ENCODE peak calls at places on chromosomes 3 and 15, in eight cellular contexts. O, R, W, S, E, I, M and L are unnamed samples.
A peak's percentile ranks its signal among the peaks of the same experiment; 100 is the strongest.

GRCh38 chr3:63613561-63613960 is 38.9 kb upstream of the SNTN start:
- DNase-seq in O (no peak), R (no peak), W (no peak), S (no peak), E (no peak), I (no peak), M (no peak), L (no peak)

GRCh38 chr3:9404680-9405079 is 7.3 kb downstream of the SETD5 start:
- DNase-seq in O (no peak), R (no peak), W (no peak), S (no peak), E (peak; percentile 11), I (no peak), M (no peak), L (peak; percentile 18)

GRCh38 chr3:160754371-160754854 is 1.6 kb upstream of the PPM1L start:
- DNase-seq in O (peak; percentile 71), R (no peak), W (peak; percentile 32), S (no peak), E (peak; percentile 41), I (peak; percentile 61), M (peak; percentile 15), L (no peak)

GRCh38 chr3:45170071-45170470 is 23.9 kb upstream of the CDCP1 start:
- DNase-seq in O (peak; percentile 91), R (no peak), W (no peak), S (no peak), E (no peak), I (no peak), M (peak; percentile 30), L (no peak)

GRCh38 chr15:34620814-34621213 is 37.4 kb upstream of the GOLGA8B start:
- DNase-seq in O (no peak), R (no peak), W (no peak), S (no peak), E (no peak), I (no peak), M (peak; percentile 67), L (no peak)

GRCh38 chr3:189103208-189103607 is 68.6 kb upstream of the TPRG1 start:
- DNase-seq in O (no peak), R (no peak), W (no peak), S (no peak), E (no peak), I (no peak), M (no peak), L (no peak)

GRCh38 chr15:33655488-33655887 is 312.8 kb upstream of the CHRM5 start:
- DNase-seq in O (no peak), R (no peak), W (no peak), S (no peak), E (no peak), I (no peak), M (no peak), L (no peak)

GRCh38 chr15:22902578-22902977 is 64.1 kb downstream of the NIPA2 start:
- DNase-seq in O (no peak), R (no peak), W (no peak), S (no peak), E (no peak), I (no peak), M (no peak), L (no peak)

GRCh38 chr3:49133226-49133951 is 539 bp upstream of the LAMB2 start:
- DNase-seq in O (peak; percentile 95), R (no peak), W (peak; percentile 85), S (peak; percentile 69), E (peak; percentile 79), I (no peak), M (peak; percentile 82), L (no peak)

GRCh38 chr3:54859204-54859603 is 68.7 kb downstream of the LRTM1 start:
- DNase-seq in O (no peak), R (no peak), W (peak; percentile 16), S (peak; percentile 34), E (no peak), I (no peak), M (no peak), L (no peak)

GRCh38 chr3:55620361-55621025 is 133.4 kb upstream of the WNT5A start:
- DNase-seq in O (no peak), R (peak; percentile 59), W (peak; percentile 27), S (peak; percentile 38), E (no peak), I (no peak), M (peak; percentile 31), L (peak; percentile 24)

GRCh38 chr15:65412556-65412955 is 10.2 kb downstream of the IGDCC4 start:
- DNase-seq in O (no peak), R (no peak), W (no peak), S (no peak), E (no peak), I (no peak), M (no peak), L (no peak)

GRCh38 chr15:65413051-65413759 is 9.5 kb downstream of the IGDCC4 start:
- DNase-seq in O (no peak), R (no peak), W (no peak), S (no peak), E (no peak), I (no peak), M (no peak), L (no peak)

GRCh38 chr15:65413760-65414144 is 9.0 kb downstream of the IGDCC4 start:
- DNase-seq in O (no peak), R (no peak), W (no peak), S (no peak), E (no peak), I (no peak), M (no peak), L (no peak)

GRCh38 chr15:65416845-65417416 is 5.8 kb downstream of the IGDCC4 start:
- DNase-seq in O (peak; percentile 71), R (no peak), W (no peak), S (no peak), E (no peak), I (no peak), M (peak; percentile 81), L (no peak)

GRCh38 chr15:65414841-65415621 is 7.7 kb downstream of the IGDCC4 start:
- DNase-seq in O (no peak), R (no peak), W (peak; percentile 60), S (no peak), E (peak; percentile 55), I (no peak), M (peak; percentile 94), L (no peak)
- TF ChIP-seq CTCF in O (no peak), R (no peak), W (peak; percentile 57), S (peak; percentile 30), E (no peak), I (no peak), M (peak; percentile 21), L (no peak)

DNA sequence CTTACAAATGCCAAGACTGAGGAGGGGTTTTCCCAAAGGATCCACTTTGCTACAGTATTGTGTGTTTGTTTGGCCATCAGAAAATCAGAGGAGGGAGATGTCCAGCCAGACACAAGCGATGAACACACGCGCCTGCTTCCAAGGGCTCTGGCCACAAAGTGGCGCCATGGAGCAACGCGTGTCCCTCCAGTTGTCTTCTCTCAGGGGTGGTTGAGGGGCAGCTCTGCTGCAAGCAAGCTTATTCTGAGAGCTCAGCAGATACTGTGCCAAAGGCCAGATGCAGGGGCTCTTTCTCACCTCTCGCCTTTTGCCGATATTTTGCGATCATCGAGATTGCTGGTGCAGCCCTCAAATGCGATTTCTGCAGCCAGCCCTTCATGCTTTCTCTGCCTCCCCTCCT is 88.9 kb upstream of the OSBPL11 start:
- DNase-seq in O (peak; percentile 74), R (no peak), W (no peak), S (no peak), E (peak; percentile 66), I (no peak), M (peak; percentile 54), L (no peak)
- TF ChIP-seq CTCF in O (peak; percentile 21), R (peak; percentile 51), W (peak; percentile 67), S (peak; percentile 42), E (no peak), I (peak; percentile 15), M (peak; percentile 68), L (peak; percentile 31)

DNA sequence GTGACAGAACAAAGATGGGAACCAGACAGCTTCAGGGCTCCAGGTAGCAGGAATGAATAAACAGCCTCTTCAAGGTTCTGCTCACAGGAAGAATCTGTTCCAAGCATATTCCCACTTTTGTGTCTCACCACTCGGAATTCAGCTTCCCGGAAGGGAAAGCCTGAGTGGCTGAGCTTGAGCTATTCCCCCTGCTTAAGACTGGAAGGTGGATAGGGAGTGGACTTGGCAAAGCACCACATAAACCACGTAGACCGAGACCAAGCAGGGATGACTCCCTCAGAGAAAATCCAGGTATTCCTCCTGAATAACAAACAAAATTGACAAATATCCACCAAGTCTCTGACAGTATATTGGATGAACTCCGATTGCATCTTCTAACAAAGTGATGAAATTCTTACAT is 180.2 kb upstream of the NR2F2 start:
- DNase-seq in O (no peak), R (no peak), W (no peak), S (no peak), E (no peak), I (no peak), M (no peak), L (no peak)
- TF ChIP-seq CTCF in O (no peak), R (no peak), W (no peak), S (no peak), E (no peak), I (no peak), M (no peak), L (no peak)

DNA sequence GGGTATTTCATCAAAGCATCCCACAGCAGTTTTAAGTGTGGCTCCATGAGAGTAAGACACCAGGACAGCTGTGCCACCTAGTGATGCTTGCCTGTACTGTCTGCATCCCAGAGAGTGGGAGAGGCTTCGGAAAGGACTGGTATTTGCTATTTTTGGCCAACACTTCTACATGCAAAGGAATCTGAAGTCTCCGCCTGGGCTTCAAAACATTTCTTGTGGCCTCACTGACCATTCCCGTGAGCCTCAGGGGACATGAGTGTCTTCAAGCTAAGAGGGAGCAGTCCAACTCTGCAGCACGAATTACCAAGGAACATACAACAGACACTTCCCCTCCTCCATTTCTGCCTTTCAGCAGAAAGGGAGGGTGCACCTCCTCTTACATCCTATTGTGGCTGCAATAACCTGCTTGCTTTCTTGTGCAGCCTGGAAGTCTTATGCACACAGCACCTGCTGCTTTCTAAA is 177.5 kb downstream of the RORA start:
- DNase-seq in O (peak; percentile 71), R (no peak), W (peak; percentile 82), S (peak; percentile 26), E (peak; percentile 21), I (peak; percentile 56), M (peak; percentile 29), L (no peak)
- TF ChIP-seq CTCF in O (peak; percentile 61), R (peak; percentile 18), W (peak; percentile 91), S (peak; percentile 79), E (no peak), I (peak; percentile 25), M (peak; percentile 57), L (peak; percentile 21)